ENCODE peak calls at places on chromosomes 7 and 10, in ten cellular contexts. One of them, this sample, is unnamed.

GRCh38 chr10:86281396-86281795 is 85.2 kb downstream of the GRID1 start:
- DNase-seq in Panc1: no peak
- DNase-seq in hippocampal formation: no peak
- DNase-seq in retina: no peak
- DNase-seq in upper lobe of right lung: no peak
- DNase-seq in A549: no peak
- DNase-seq in fibroblast of mammary gland: no peak
- DNase-seq in HCT116: no peak
- DNase-seq in GM12865: no peak
- DNase-seq in H9: no peak
- DNase-seq in this sample: no peak

GRCh38 chr10:108812906-108813305 is 1110.4 kb downstream of the XPNPEP1 start:
- DNase-seq in fibroblast of mammary gland: no peak
- DNase-seq in A549: no peak
- DNase-seq in GM12865: no peak
- DNase-seq in retina: no peak
- DNase-seq in H9: no peak
- DNase-seq in upper lobe of right lung: no peak
- DNase-seq in HCT116: no peak
- DNase-seq in hippocampal formation: no peak
- DNase-seq in Panc1: no peak
- DNase-seq in this sample: no peak

GRCh38 chr10:84534168-84534567 is 205.8 kb downstream of the CCSER2 start:
- DNase-seq in A549: no peak
- DNase-seq in Panc1: no peak
- DNase-seq in upper lobe of right lung: no peak
- DNase-seq in hippocampal formation: no peak
- DNase-seq in HCT116: no peak
- DNase-seq in fibroblast of mammary gland: no peak
- DNase-seq in GM12865: no peak
- DNase-seq in H9: no peak
- DNase-seq in retina: no peak
- DNase-seq in this sample: no peak

GRCh38 chr10:133401981-133402725 is 8.2 kb downstream of the MTG1 start:
- DNase-seq in H9: no peak
- DNase-seq in retina: no peak
- DNase-seq in hippocampal formation: no peak
- DNase-seq in upper lobe of right lung: peak
- DNase-seq in A549: no peak
- DNase-seq in GM12865: no peak
- DNase-seq in Panc1: no peak
- DNase-seq in HCT116: no peak
- DNase-seq in fibroblast of mammary gland: no peak
- DNase-seq in this sample: no peak

GRCh38 chr10:815338-816104 is 116.0 kb downstream of the LARP4B start:
- DNase-seq in fibroblast of mammary gland: no peak
- DNase-seq in HCT116: no peak
- DNase-seq in hippocampal formation: no peak
- DNase-seq in retina: no peak
- DNase-seq in A549: no peak
- DNase-seq in upper lobe of right lung: no peak
- DNase-seq in GM12865: no peak
- DNase-seq in H9: no peak
- DNase-seq in Panc1: no peak
- DNase-seq in this sample: no peak

GRCh38 chr7:26593405-26593804 is 271.0 kb downstream of the SKAP2 start:
- DNase-seq in A549: no peak
- DNase-seq in retina: peak
- DNase-seq in Panc1: no peak
- DNase-seq in fibroblast of mammary gland: no peak
- DNase-seq in H9: no peak
- DNase-seq in upper lobe of right lung: no peak
- DNase-seq in GM12865: no peak
- DNase-seq in hippocampal formation: no peak
- DNase-seq in HCT116: no peak
- DNase-seq in this sample: no peak

GRCh38 chr10:70115948-70116682 is 16.5 kb downstream of the AIFM2 start:
- DNase-seq in Panc1: peak
- DNase-seq in H9: peak
- DNase-seq in HCT116: peak
- DNase-seq in hippocampal formation: peak
- DNase-seq in A549: peak
- DNase-seq in upper lobe of right lung: no peak
- DNase-seq in retina: peak
- DNase-seq in fibroblast of mammary gland: peak
- DNase-seq in GM12865: peak
- DNase-seq in this sample: peak

GRCh38 chr10:27865221-27865635 is 119.6 kb upstream of the MKX start:
- DNase-seq in hippocampal formation: no peak
- DNase-seq in upper lobe of right lung: no peak
- DNase-seq in Panc1: no peak
- DNase-seq in retina: no peak
- DNase-seq in fibroblast of mammary gland: peak
- DNase-seq in GM12865: no peak
- DNase-seq in A549: no peak
- DNase-seq in HCT116: peak
- DNase-seq in H9: no peak
- DNase-seq in this sample: no peak

GRCh38 chr7:74356589-74357315 is 67.5 kb downstream of the CLIP2 start:
- DNase-seq in fibroblast of mammary gland: no peak
- DNase-seq in upper lobe of right lung: no peak
- DNase-seq in Panc1: no peak
- DNase-seq in GM12865: no peak
- DNase-seq in retina: no peak
- DNase-seq in H9: no peak
- DNase-seq in HCT116: no peak
- DNase-seq in hippocampal formation: no peak
- DNase-seq in A549: no peak
- DNase-seq in this sample: peak

GRCh38 chr7:117666019-117666418 is 186.2 kb downstream of the CFTR start:
- DNase-seq in upper lobe of right lung: no peak
- DNase-seq in fibroblast of mammary gland: peak
- DNase-seq in GM12865: no peak
- DNase-seq in hippocampal formation: no peak
- DNase-seq in Panc1: no peak
- DNase-seq in H9: no peak
- DNase-seq in HCT116: peak
- DNase-seq in retina: no peak
- DNase-seq in A549: peak
- DNase-seq in this sample: peak

GRCh38 chr10:129941199-129942018 is 22.7 kb downstream of the EBF3 start:
- DNase-seq in Panc1: no peak
- DNase-seq in retina: no peak
- DNase-seq in fibroblast of mammary gland: no peak
- DNase-seq in A549: no peak
- DNase-seq in GM12865: no peak
- DNase-seq in hippocampal formation: no peak
- DNase-seq in H9: no peak
- DNase-seq in HCT116: no peak
- DNase-seq in upper lobe of right lung: no peak
- DNase-seq in this sample: no peak

GRCh38 chr7:111401516-111401915 is 160.8 kb downstream of the IMMP2L start:
- DNase-seq in hippocampal formation: no peak
- DNase-seq in retina: no peak
- DNase-seq in upper lobe of right lung: no peak
- DNase-seq in GM12865: no peak
- DNase-seq in Panc1: no peak
- DNase-seq in H9: no peak
- DNase-seq in A549: no peak
- DNase-seq in HCT116: no peak
- DNase-seq in fibroblast of mammary gland: no peak
- DNase-seq in this sample: peak

GRCh38 chr10:127982601-127983000 is 75.7 kb downstream of the PTPRE start:
- DNase-seq in upper lobe of right lung: no peak
- DNase-seq in hippocampal formation: no peak
- DNase-seq in H9: peak
- DNase-seq in fibroblast of mammary gland: no peak
- DNase-seq in Panc1: no peak
- DNase-seq in A549: no peak
- DNase-seq in HCT116: no peak
- DNase-seq in retina: no peak
- DNase-seq in GM12865: no peak
- DNase-seq in this sample: no peak

GRCh38 chr7:47285860-47286491 is 295.9 kb downstream of the TNS3 start:
- DNase-seq in Panc1: no peak
- DNase-seq in A549: no peak
- DNase-seq in retina: no peak
- DNase-seq in hippocampal formation: no peak
- DNase-seq in HCT116: no peak
- DNase-seq in fibroblast of mammary gland: peak
- DNase-seq in GM12865: no peak
- DNase-seq in H9: no peak
- DNase-seq in upper lobe of right lung: no peak
- DNase-seq in this sample: no peak

GRCh38 chr7:77933394-77933793 is 134.8 kb downstream of the PHTF2 start:
- DNase-seq in GM12865: no peak
- DNase-seq in H9: no peak
- DNase-seq in hippocampal formation: no peak
- DNase-seq in HCT116: peak
- DNase-seq in retina: no peak
- DNase-seq in Panc1: no peak
- DNase-seq in A549: peak
- DNase-seq in fibroblast of mammary gland: peak
- DNase-seq in upper lobe of right lung: no peak
- DNase-seq in this sample: peak

GRCh38 chr10:84348431-84348830 is 20.0 kb downstream of the CCSER2 start:
- DNase-seq in H9: no peak
- DNase-seq in retina: no peak
- DNase-seq in Panc1: no peak
- DNase-seq in hippocampal formation: no peak
- DNase-seq in A549: no peak
- DNase-seq in fibroblast of mammary gland: peak
- DNase-seq in HCT116: no peak
- DNase-seq in GM12865: no peak
- DNase-seq in upper lobe of right lung: no peak
- DNase-seq in this sample: peak

GRCh38 chr7:9945131-9945530 is 1028.5 kb upstream of the PHF14 start:
- DNase-seq in H9: no peak
- DNase-seq in upper lobe of right lung: no peak
- DNase-seq in GM12865: no peak
- DNase-seq in retina: no peak
- DNase-seq in hippocampal formation: no peak
- DNase-seq in Panc1: no peak
- DNase-seq in fibroblast of mammary gland: no peak
- DNase-seq in HCT116: no peak
- DNase-seq in A549: no peak
- DNase-seq in this sample: no peak

GRCh38 chr10:15460661-15461060 is 89.6 kb upstream of the FAM171A1 start:
- DNase-seq in Panc1: no peak
- DNase-seq in A549: no peak
- DNase-seq in retina: no peak
- DNase-seq in GM12865: no peak
- DNase-seq in H9: no peak
- DNase-seq in hippocampal formation: no peak
- DNase-seq in upper lobe of right lung: no peak
- DNase-seq in fibroblast of mammary gland: peak
- DNase-seq in HCT116: no peak
- DNase-seq in this sample: no peak

GRCh38 chr7:78039791-78040776 is 241.5 kb downstream of the PHTF2 start:
- DNase-seq in retina: peak
- DNase-seq in HCT116: peak
- DNase-seq in Panc1: no peak
- DNase-seq in GM12865: peak
- DNase-seq in upper lobe of right lung: no peak
- DNase-seq in H9: peak
- DNase-seq in fibroblast of mammary gland: peak
- DNase-seq in hippocampal formation: no peak
- DNase-seq in A549: peak
- DNase-seq in this sample: peak

GRCh38 chr10:66180651-66181318 is 745.1 kb upstream of the LRRTM3 start:
- DNase-seq in A549: peak
- DNase-seq in hippocampal formation: peak
- DNase-seq in Panc1: peak
- DNase-seq in upper lobe of right lung: no peak
- DNase-seq in fibroblast of mammary gland: peak
- DNase-seq in H9: no peak
- DNase-seq in HCT116: peak
- DNase-seq in retina: peak
- DNase-seq in GM12865: peak
- DNase-seq in this sample: peak

GRCh38 chr7:33903770-33904679 is 1.3 kb upstream of the BMPER start:
- DNase-seq in HCT116: no peak
- DNase-seq in fibroblast of mammary gland: peak
- DNase-seq in GM12865: no peak
- DNase-seq in Panc1: no peak
- DNase-seq in retina: peak
- DNase-seq in hippocampal formation: peak
- DNase-seq in H9: peak
- DNase-seq in upper lobe of right lung: peak
- DNase-seq in A549: peak
- DNase-seq in this sample: peak

GRCh38 chr10:103584216-103585010 is 90.9 kb downstream of the NEURL1 start:
- DNase-seq in upper lobe of right lung: no peak
- DNase-seq in GM12865: no peak
- DNase-seq in hippocampal formation: no peak
- DNase-seq in HCT116: no peak
- DNase-seq in retina: peak
- DNase-seq in H9: no peak
- DNase-seq in fibroblast of mammary gland: peak
- DNase-seq in Panc1: no peak
- DNase-seq in A549: no peak
- DNase-seq in this sample: no peak

GRCh38 chr10:84265378-84265777 is 20.5 kb downstream of the RGR start:
- DNase-seq in GM12865: no peak
- DNase-seq in hippocampal formation: no peak
- DNase-seq in fibroblast of mammary gland: no peak
- DNase-seq in Panc1: no peak
- DNase-seq in H9: no peak
- DNase-seq in upper lobe of right lung: no peak
- DNase-seq in retina: no peak
- DNase-seq in A549: no peak
- DNase-seq in HCT116: no peak
- DNase-seq in this sample: no peak

GRCh38 chr7:22356010-22356854 is 722 bp downstream of the RAPGEF5 start:
- DNase-seq in fibroblast of mammary gland: no peak
- DNase-seq in upper lobe of right lung: peak
- DNase-seq in Panc1: no peak
- DNase-seq in A549: no peak
- DNase-seq in H9: peak
- DNase-seq in hippocampal formation: no peak
- DNase-seq in HCT116: no peak
- DNase-seq in GM12865: peak
- DNase-seq in retina: peak
- DNase-seq in this sample: no peak

GRCh38 chr7:36473454-36474282 is 84.0 kb downstream of the ANLN start:
- DNase-seq in H9: peak
- DNase-seq in A549: peak
- DNase-seq in fibroblast of mammary gland: peak
- DNase-seq in upper lobe of right lung: no peak
- DNase-seq in GM12865: peak
- DNase-seq in Panc1: no peak
- DNase-seq in retina: peak
- DNase-seq in hippocampal formation: peak
- DNase-seq in HCT116: peak
- DNase-seq in this sample: peak

GRCh38 chr7:107659666-107660065 is 962 bp upstream of the SLC26A4 start:
- DNase-seq in HCT116: peak
- DNase-seq in H9: no peak
- DNase-seq in GM12865: peak
- DNase-seq in Panc1: peak
- DNase-seq in hippocampal formation: no peak
- DNase-seq in A549: peak
- DNase-seq in fibroblast of mammary gland: peak
- DNase-seq in retina: no peak
- DNase-seq in upper lobe of right lung: no peak
- DNase-seq in this sample: peak

GRCh38 chr10:84293574-84294016 is 34.8 kb upstream of the CCSER2 start:
- DNase-seq in upper lobe of right lung: no peak
- DNase-seq in A549: no peak
- DNase-seq in Panc1: no peak
- DNase-seq in fibroblast of mammary gland: no peak
- DNase-seq in H9: no peak
- DNase-seq in hippocampal formation: no peak
- DNase-seq in retina: peak
- DNase-seq in GM12865: no peak
- DNase-seq in HCT116: no peak
- DNase-seq in this sample: no peak

GRCh38 chr10:103671561-103671960 is 178.1 kb downstream of the NEURL1 start:
- DNase-seq in fibroblast of mammary gland: no peak
- DNase-seq in hippocampal formation: no peak
- DNase-seq in Panc1: no peak
- DNase-seq in A549: no peak
- DNase-seq in retina: no peak
- DNase-seq in HCT116: no peak
- DNase-seq in GM12865: no peak
- DNase-seq in upper lobe of right lung: no peak
- DNase-seq in H9: no peak
- DNase-seq in this sample: no peak

This sample was measured in amniotic epithelial cell.